ENCODE peak calls at places on chromosomes 4 and X, in ten cellular contexts. B is cardiac muscle cell, U is NB4, T is tibial nerve, Y is PC-9, J is thyroid gland, W is fibroblast of lung, E is OCI-LY7, I is fibroblast of mammary gland, D is right atrium auricular region. X is an unnamed sample.

GRCh38 chr4:153527690-153528089 is 61.5 kb downstream of the TMEM131L start:
- DNase-seq in B (no peak), U (no peak), T (no peak), Y (no peak), J (no peak), W (no peak), E (peak), I (no peak), D (no peak), X (no peak)

GRCh38 chrX:109635151-109635550 is 10.2 kb upstream of the KCNE5 start:
- DNase-seq in B (peak), U (peak), T (no peak), Y (no peak), J (no peak), W (no peak), E (peak), I (peak), D (no peak), X (no peak)

GRCh38 chrX:68648960-68649359 is 1.5 kb downstream of the STARD8 start:
- DNase-seq in B (peak), U (no peak), T (no peak), Y (no peak), J (no peak), W (peak), E (no peak), I (peak), D (no peak), X (no peak)

GRCh38 chr4:52780206-52780605 is 29.0 kb upstream of the ERVMER34-1 start:
- DNase-seq in B (no peak), U (no peak), T (no peak), Y (no peak), J (no peak), W (peak), E (no peak), I (peak), D (no peak), X (peak)

GRCh38 chr4:165967486-165967885 is 94.4 kb downstream of the TLL1 start:
- DNase-seq in B (no peak), U (no peak), T (no peak), Y (no peak), J (no peak), W (no peak), E (no peak), I (no peak), D (no peak), X (no peak)

GRCh38 chr4:8838911-8839431 is 32.7 kb downstream of the HMX1 start:
- DNase-seq in B (no peak), U (no peak), T (no peak), Y (no peak), J (no peak), W (no peak), E (no peak), I (no peak), D (no peak), X (no peak)

GRCh38 chrX:3295731-3296130 is 50.7 kb downstream of the MXRA5 start:
- DNase-seq in B (peak), U (peak), T (no peak), Y (no peak), J (no peak), W (peak), E (peak), I (peak), D (no peak), X (peak)

GRCh38 chr4:108555701-108556100 is 64.7 kb upstream of the RPL34 start:
- DNase-seq in B (no peak), U (no peak), T (no peak), Y (no peak), J (no peak), W (peak), E (no peak), I (no peak), D (no peak), X (no peak)

GRCh38 chr4:158873795-158874359 is 105.1 kb downstream of the FNIP2 start:
- DNase-seq in B (no peak), U (no peak), T (no peak), Y (peak), J (no peak), W (peak), E (no peak), I (peak), D (no peak), X (no peak)

GRCh38 chr4:65007841-65008439 is 598.7 kb upstream of the TECRL start:
- DNase-seq in B (peak), U (peak), T (no peak), Y (no peak), J (peak), W (peak), E (peak), I (peak), D (no peak), X (no peak)

DNA sequence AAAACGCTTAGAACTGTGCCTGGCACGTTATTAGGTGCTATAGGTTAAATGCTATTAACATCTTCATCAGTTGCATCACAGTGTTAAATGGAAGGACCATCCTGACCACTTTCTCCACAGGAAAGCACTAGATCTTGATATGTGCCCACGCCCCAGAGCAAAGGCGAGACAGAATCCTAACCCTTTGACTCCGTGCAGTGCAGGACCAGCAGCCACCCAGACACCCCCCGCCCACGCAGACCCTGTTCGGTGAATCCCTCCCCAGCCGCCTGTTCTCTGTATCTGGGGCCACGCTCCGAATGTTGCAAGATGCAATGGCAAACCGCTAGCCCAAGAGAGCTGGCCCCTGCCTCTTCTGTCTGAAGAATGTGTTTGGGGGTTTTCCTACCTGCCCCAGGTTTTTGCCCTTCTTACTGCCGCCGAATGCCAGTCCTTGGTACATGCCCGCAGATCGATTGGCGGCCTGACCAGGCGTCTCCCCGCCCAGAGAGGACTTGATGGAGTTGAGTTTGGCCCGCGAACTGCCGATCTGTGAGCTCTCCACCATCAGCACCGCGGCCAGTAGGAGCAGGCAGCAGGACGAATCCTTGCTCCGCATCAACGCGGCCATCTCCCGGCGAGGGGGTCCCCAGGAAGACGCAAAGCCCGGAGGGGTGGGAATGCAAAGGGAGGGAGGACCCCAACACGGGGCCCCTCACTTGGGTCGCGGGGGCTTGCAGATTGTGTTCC is 967 bp downstream of the DKK2 start:
- DNase-seq in B (peak), U (no peak), T (no peak), Y (no peak), J (peak), W (peak), E (no peak), I (peak), D (no peak), X (no peak)
- H3K4me3 ChIP-seq in B (peak), U (no peak), T (peak), Y (no peak), J (no peak), W (peak), E (no peak), I (peak), D (peak), X (no peak)

GRCh38 chr4:86916392-86916791 is 18.4 kb upstream of the AFF1 start:
- DNase-seq in B (no peak), U (no peak), T (no peak), Y (no peak), J (no peak), W (no peak), E (no peak), I (no peak), D (no peak), X (no peak)
- TF ChIP-seq CTCF in B (no peak), U (no peak), T (no peak), Y (no peak), J (no peak), W (no peak), E (no peak), I (no peak), D (no peak), X (no peak)

GRCh38 chrX:29555465-29556091 is 659.8 kb upstream of the MAGEB2 start:
- DNase-seq in B (no peak), U (no peak), T (no peak), Y (no peak), J (no peak), W (peak), E (peak), I (no peak), D (no peak), X (no peak)
- H3K4me3 ChIP-seq in B (no peak), U (no peak), T (no peak), Y (no peak), J (no peak), W (no peak), E (no peak), I (no peak), D (no peak), X (no peak)

DNA sequence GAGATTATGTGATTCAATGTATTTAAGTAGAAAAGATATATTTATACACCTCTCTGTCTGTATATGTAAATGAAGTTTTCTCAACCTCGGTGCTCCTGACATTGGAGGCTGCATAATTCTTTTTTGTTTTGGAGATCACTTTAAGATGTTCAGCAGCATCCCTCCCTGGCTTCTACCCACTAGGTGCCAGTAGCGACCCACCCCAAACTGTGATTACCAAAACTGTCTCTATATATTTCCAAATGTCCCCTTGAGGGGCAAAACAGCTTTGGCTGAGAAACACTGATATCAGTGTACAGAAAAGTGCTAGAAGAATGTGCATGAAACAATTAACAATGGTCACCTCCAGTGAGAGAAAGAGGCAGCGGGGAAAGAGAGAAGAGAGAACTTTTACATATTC is 51.2 kb downstream of the DCX start:
- DNase-seq in B (peak), U (no peak), T (no peak), Y (no peak), J (no peak), W (no peak), E (no peak), I (no peak), D (no peak), X (no peak)
- TF ChIP-seq CTCF in B (no peak), U (no peak), T (no peak), Y (no peak), J (no peak), W (no peak), E (no peak), I (no peak), D (no peak), X (peak)

DNA sequence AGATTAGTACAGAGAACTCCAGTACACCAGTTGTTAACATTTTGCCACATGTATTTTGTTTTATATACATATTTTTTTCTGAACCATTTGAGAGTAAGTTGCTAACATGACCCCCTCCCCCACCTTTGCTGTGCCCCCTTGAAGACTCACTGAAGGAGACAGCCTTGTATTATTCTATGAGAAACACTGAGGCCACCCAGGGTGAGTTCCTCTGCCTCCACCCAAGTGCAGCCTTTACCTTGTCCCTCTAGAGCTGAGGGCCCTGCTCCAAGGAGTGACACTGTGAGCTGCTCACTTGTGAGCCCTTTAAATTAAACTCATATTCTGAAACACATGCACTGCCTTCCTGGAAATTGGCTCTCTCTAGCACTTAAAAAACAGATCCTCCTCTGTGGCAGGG is 21.1 kb downstream of the KIT start:
- DNase-seq in B (peak), U (no peak), T (no peak), Y (no peak), J (peak), W (no peak), E (no peak), I (no peak), D (no peak), X (no peak)
- H3K4me3 ChIP-seq in B (no peak), U (no peak), T (no peak), Y (no peak), J (no peak), W (no peak), E (no peak), I (no peak), D (no peak), X (no peak)

X was measured in LNCaP clone FGC.